ENCODE peak calls at places on chromosomes 4 and X, in four cellular contexts. O, Y, L and W are unnamed samples.

GRCh38 chr4:70359115-70359661 is 1.4 kb upstream of the SMR3A start:
- DNase-seq in O (no peak), L (no peak), Y (no peak), W (no peak)

GRCh38 chr4:138573246-138573645 is 331.1 kb upstream of the SLC7A11 start:
- DNase-seq in L (no peak), Y (no peak), O (no peak), W (no peak)

GRCh38 chrX:65601530-65602281 is 65.7 kb upstream of the MSN start:
- DNase-seq in O (no peak), L (peak; percentile 76), Y (peak; percentile 44), W (peak; percentile 92)

GRCh38 chr4:182074139-182074538 is 169.1 kb upstream of the TENM3 start:
- DNase-seq in O (no peak), Y (no peak), L (no peak), W (no peak)

GRCh38 chrX:45750639-45751038 is 550.0 kb upstream of the DIPK2B start:
- DNase-seq in O (no peak), Y (no peak), L (no peak), W (no peak)

GRCh38 chr4:156312261-156312847 is 358.7 kb upstream of the CTSO start:
- DNase-seq in Y (no peak), L (no peak), O (no peak), W (no peak)

GRCh38 chr4:159515314-159516025 is 412.6 kb downstream of the RAPGEF2 start:
- DNase-seq in O (no peak), L (no peak), Y (no peak), W (no peak)

GRCh38 chrX:129701624-129702069 is 37.1 kb upstream of the XPNPEP2 start:
- DNase-seq in Y (no peak), O (peak; percentile 6), L (peak; percentile 84), W (peak; percentile 89)

GRCh38 chr4:34148322-34148908 is 2095.9 kb downstream of the ARAP2 start:
- DNase-seq in Y (no peak), L (no peak), O (no peak), W (no peak)

GRCh38 chrX:17564689-17565409 is 172.4 kb upstream of the SCML1 start:
- DNase-seq in Y (no peak), O (no peak), L (no peak), W (no peak)

GRCh38 chrX:48864210-48864609 is 28.8 kb upstream of the PCSK1N start:
- DNase-seq in Y (no peak), O (no peak), L (no peak), W (no peak)

GRCh38 chr4:73576366-73576765 is 43.9 kb downstream of the RASSF6 start:
- DNase-seq in Y (no peak), O (no peak), L (no peak), W (no peak)

GRCh38 chr4:56055991-56056390 is 107.2 kb downstream of the CEP135 start:
- DNase-seq in Y (no peak), O (no peak), L (no peak), W (no peak)

GRCh38 chrX:149961572-149961971 is 23.3 kb upstream of the EOLA2 start:
- DNase-seq in O (no peak), Y (no peak), L (no peak), W (no peak)

GRCh38 chr4:1035510-1035909 is 24.1 kb downstream of the FGFRL1 start:
- DNase-seq in Y (no peak), L (no peak), O (no peak), W (no peak)

GRCh38 chrX:51798701-51799100 is 55.5 kb downstream of the GSPT2 start:
- DNase-seq in O (no peak), Y (no peak), L (no peak), W (no peak)